ENCODE peak calls at places on chromosomes 2 and 18, in ten cellular contexts. R is GM23248; T is epithelial cell of prostate; Q is RWPE1; G is CD4-positive, CD25-positive, alpha-beta regulatory T cell; C is left lung; L is endodermal cell; F is right cardiac atrium; P is cardiac muscle cell; V is ovary. Z is an unnamed sample.

GRCh38 chr18:41938445-41938844 is 16.6 kb upstream of the PIK3C3 start:
- DNase-seq in V (no peak), L (no peak), F (no peak), R (peak), Q (no peak), G (no peak), C (no peak), T (peak), P (peak), Z (no peak)

GRCh38 chr2:110876167-110876999 is 144.0 kb downstream of the ACOXL start:
- DNase-seq in L (peak), Q (no peak), T (no peak), R (no peak), F (no peak), G (no peak), C (no peak), V (no peak), P (no peak), Z (no peak)

GRCh38 chr2:30691948-30692828 is 115.1 kb downstream of the CAPN13 start:
- DNase-seq in C (no peak), G (no peak), V (no peak), L (peak), Q (no peak), P (peak), R (peak), T (no peak), F (no peak), Z (no peak)

GRCh38 chr18:35264409-35264808 is 23.6 kb downstream of the ZNF397 start:
- DNase-seq in T (no peak), F (no peak), C (no peak), P (no peak), V (no peak), R (no peak), L (no peak), G (no peak), Q (no peak), Z (no peak)

GRCh38 chr2:98822301-98823164 is 91.6 kb upstream of the MGAT4A start:
- DNase-seq in G (peak), C (peak), R (peak), L (peak), Q (no peak), F (peak), V (no peak), P (no peak), T (no peak), Z (peak)

GRCh38 chr18:31183302-31183701 is 20.6 kb upstream of the DSC1 start:
- DNase-seq in P (no peak), R (no peak), C (no peak), T (no peak), V (no peak), L (no peak), Q (no peak), F (no peak), G (no peak), Z (no peak)

GRCh38 chr18:37421349-37422080 is 144.1 kb downstream of the CELF4 start:
- DNase-seq in T (no peak), C (no peak), L (no peak), P (no peak), G (no peak), V (no peak), R (no peak), Q (no peak), F (no peak), Z (no peak)

GRCh38 chr18:8462651-8463185 is 146.5 kb upstream of the RAB12 start:
- DNase-seq in Q (no peak), T (no peak), C (no peak), P (no peak), R (no peak), V (no peak), L (no peak), F (no peak), G (no peak), Z (no peak)

GRCh38 chr2:21041943-21042707 is 1.7 kb downstream of the APOB start:
- DNase-seq in F (peak), P (peak), G (no peak), T (no peak), Q (no peak), L (no peak), C (no peak), R (peak), V (no peak), Z (no peak)

GRCh38 chr2:85769236-85769986 is 15.6 kb downstream of the ATOH8 start:
- DNase-seq in R (peak), C (no peak), V (no peak), Q (peak), G (no peak), F (peak), T (no peak), L (peak), P (no peak), Z (no peak)

GRCh38 chr2:99960724-99961566 is 181.4 kb downstream of the AFF3 start:
- DNase-seq in P (no peak), V (peak), F (peak), R (no peak), Q (no peak), C (no peak), G (no peak), T (no peak), L (no peak), Z (no peak)

GRCh38 chr2:30465171-30465545 is 18.1 kb downstream of the LCLAT1 start:
- DNase-seq in R (no peak), G (peak), F (no peak), C (no peak), Q (no peak), P (no peak), T (no peak), V (no peak), L (no peak), Z (no peak)

GRCh38 chr2:100941646-100942240 is 60.3 kb upstream of the RPL31 start:
- DNase-seq in Q (no peak), R (peak), V (no peak), C (no peak), L (peak), F (no peak), G (peak), P (peak), T (no peak), Z (peak)

GRCh38 chr2:48711343-48711742 is 44.2 kb downstream of the LHCGR start:
- DNase-seq in L (no peak), P (peak), C (no peak), V (no peak), Q (no peak), T (no peak), R (peak), G (no peak), F (no peak), Z (no peak)

GRCh38 chr18:25350561-25351201 is 1.3 kb downstream of the ZNF521 start:
- DNase-seq in V (peak), F (peak), L (peak), G (peak), C (peak), P (peak), Q (no peak), T (no peak), R (peak), Z (peak)

GRCh38 chr2:190947711-190948251 is 66.2 kb downstream of the STAT1 start:
- DNase-seq in L (no peak), V (no peak), T (no peak), C (no peak), P (peak), G (peak), Q (peak), R (peak), F (no peak), Z (peak)

GRCh38 chr18:34773378-34773777 is 63.3 kb downstream of the DTNA start:
- DNase-seq in F (no peak), C (no peak), Q (no peak), P (no peak), L (no peak), G (no peak), V (no peak), R (peak), T (no peak), Z (no peak)

DNA sequence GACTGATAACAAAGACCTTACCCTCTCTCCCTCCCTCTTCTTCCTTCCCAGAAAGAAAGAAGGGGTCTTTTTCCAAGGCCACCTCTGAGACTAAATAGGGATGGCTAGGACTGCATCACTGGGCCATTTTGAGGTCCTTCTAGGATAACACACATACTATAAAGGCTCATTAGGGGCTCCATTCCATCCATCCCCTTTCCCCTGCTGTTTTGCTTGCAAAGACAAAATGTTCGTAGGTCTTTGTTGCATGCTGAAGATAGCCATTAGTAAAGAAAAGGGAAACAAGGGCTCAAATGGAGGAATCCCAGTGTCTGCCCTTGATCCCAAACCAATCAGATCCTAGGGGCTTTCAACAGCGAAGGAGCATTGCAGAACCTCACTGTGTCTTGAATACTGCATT is 344.3 kb downstream of the CYP26B1 start:
- DNase-seq in T (no peak), V (no peak), R (no peak), C (no peak), L (peak), P (no peak), Q (no peak), G (no peak), F (no peak), Z (no peak)
- H3K27ac ChIP-seq in T (no peak), V (no peak), R (no peak), C (no peak), L (no peak), P (no peak), Q (no peak), G (no peak), F (no peak), Z (no peak)

DNA sequence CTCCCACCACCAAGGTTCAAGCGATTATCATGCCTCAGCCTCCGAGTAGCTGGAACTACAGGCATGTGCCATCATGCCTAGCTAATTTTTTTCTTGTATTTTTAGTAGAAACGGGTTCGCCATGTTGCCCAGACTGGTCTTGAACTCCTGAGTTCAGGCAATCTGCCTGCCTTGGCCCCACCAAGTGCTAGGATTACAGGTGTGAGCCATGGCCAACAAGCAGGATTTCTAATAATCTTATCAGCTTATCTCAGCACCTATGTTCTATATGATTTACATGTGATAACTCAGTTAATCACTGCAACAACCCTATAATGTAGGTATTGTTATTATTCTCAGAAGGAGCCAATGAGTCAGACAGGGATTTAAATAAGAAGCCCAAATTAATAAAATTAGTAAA is 80.3 kb downstream of the GORASP2 start:
- DNase-seq in R (no peak), L (no peak), V (no peak), P (no peak), G (no peak), Q (no peak), T (no peak), C (no peak), F (peak), Z (no peak)
- H3K27ac ChIP-seq in R (no peak), L (no peak), V (no peak), P (peak), G (no peak), Q (no peak), T (no peak), C (no peak), F (no peak), Z (no peak)

GRCh38 chr2:134261398-134262131 is 7.7 kb downstream of the MGAT5 start:
- DNase-seq in P (peak), L (peak), F (no peak), C (no peak), Q (no peak), V (no peak), T (no peak), R (peak), G (no peak), Z (no peak)
- H3K27ac ChIP-seq in P (no peak), L (no peak), F (peak), C (no peak), Q (no peak), V (no peak), T (no peak), R (no peak), G (no peak), Z (no peak)

GRCh38 chr2:240624011-240624949 is 1.0 kb upstream of the GPR35 start:
- DNase-seq in G (no peak), Q (no peak), L (peak), R (no peak), F (peak), T (no peak), V (no peak), C (peak), P (no peak), Z (no peak)
- H3K27ac ChIP-seq in G (peak), Q (no peak), L (no peak), R (no peak), F (no peak), T (no peak), V (no peak), C (no peak), P (no peak), Z (peak)

GRCh38 chr2:209686417-209686816 is 85.2 kb upstream of the UNC80 start:
- DNase-seq in T (no peak), Q (no peak), G (no peak), L (no peak), C (no peak), V (no peak), R (no peak), P (no peak), F (no peak), Z (no peak)
- H3K27ac ChIP-seq in T (no peak), Q (no peak), G (no peak), L (no peak), C (no peak), V (no peak), R (no peak), P (no peak), F (no peak), Z (no peak)

GRCh38 chr2:45210466-45211195 is 201.4 kb upstream of the SIX2 start:
- DNase-seq in G (no peak), V (no peak), R (no peak), P (no peak), F (no peak), Q (peak), L (no peak), C (no peak), T (no peak), Z (no peak)
- H3K27ac ChIP-seq in G (no peak), V (no peak), R (no peak), P (no peak), F (no peak), Q (no peak), L (no peak), C (no peak), T (no peak), Z (no peak)

DNA sequence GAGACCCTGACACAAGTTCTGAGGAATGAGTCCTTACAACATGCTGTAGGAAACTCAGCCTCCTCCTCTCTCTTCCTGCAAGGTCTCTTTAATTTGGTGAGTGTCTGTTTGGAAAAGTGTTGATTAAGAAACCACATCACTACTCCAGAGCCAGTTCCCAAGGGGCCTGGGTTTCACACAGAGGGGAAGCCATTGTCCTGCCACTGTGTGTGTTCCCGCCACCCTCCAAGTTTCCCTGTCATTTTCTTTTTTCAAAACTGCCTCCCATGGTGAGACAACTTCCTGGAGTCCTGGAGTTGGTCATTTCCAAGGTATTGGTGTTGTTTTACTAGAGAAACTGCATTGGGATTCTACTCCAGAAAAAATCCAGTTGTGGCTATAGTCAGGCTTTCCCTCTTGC is 232.0 kb upstream of the PARD3B start:
- DNase-seq in L (peak), G (no peak), R (no peak), F (no peak), V (no peak), P (no peak), T (no peak), C (no peak), Q (no peak), Z (no peak)
- H3K27ac ChIP-seq in L (no peak), G (no peak), R (no peak), F (no peak), V (no peak), P (no peak), T (no peak), C (no peak), Q (no peak), Z (no peak)

DNA sequence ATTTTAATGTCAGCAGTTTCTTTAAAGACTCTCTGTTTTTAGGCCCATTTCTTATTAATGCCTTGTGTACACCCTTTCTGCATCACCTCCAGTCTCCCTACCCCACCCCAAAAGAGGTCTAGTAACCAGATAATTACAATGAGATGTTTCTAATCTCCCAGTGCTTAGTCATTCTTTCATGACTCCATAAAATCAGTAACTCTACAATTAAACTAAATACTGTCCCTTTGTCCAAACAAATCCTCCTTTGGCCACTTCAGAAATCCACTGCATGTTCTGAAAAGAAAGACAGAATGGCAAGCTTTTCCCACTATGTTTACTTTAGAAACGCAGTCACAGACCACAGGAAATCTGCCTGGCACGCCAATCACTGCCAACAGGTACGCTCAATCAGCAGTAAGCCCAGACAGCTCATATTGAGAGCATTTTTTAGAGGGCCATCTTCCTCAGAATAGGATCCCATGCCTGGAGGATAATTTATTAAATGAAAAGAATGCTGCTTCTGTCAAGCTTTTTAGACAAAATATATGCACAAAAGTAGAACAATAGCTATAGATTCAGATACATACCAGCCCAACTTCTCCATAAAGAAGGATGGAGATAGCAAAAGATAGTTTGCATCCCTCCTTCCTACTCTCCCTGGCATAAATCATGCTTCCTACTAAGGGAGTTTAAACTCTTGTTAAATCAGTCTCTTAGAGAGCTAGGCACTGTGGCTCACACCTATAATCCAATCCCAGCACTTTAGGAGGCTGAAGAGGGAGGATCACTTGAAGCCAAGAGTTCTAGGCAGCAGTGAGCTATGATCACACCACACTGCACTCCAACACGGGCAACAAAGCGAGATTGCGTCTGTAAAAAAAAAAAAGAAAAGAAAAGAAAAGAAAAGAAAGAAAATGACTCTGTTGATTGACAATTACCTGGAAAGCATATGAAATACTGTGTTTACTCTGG is 14.6 kb downstream of the CLASP1 start:
- DNase-seq in F (no peak), G (no peak), C (no peak), R (peak), V (no peak), L (no peak), P (no peak), T (no peak), Q (peak), Z (no peak)
- H3K27ac ChIP-seq in F (no peak), G (no peak), C (no peak), R (peak), V (no peak), L (no peak), P (peak), T (peak), Q (no peak), Z (no peak)

GRCh38 chr2:3264010-3264744 is 113.4 kb downstream of the EIPR1 start:
- DNase-seq in G (no peak), L (no peak), Q (no peak), F (no peak), P (no peak), C (peak), V (no peak), R (no peak), T (no peak), Z (no peak)
- H3K27ac ChIP-seq in G (no peak), L (no peak), Q (no peak), F (no peak), P (no peak), C (no peak), V (no peak), R (no peak), T (no peak), Z (no peak)